ENCODE peak calls at places on chromosomes 13 and 19, in five cellular contexts. S, N, T, F and J are unnamed samples. For H3K9me3 and H3K4me1, the result is how much of the 10 kb centered on the place peaks cover.

GRCh38 chr13:97257228-97257755 is 35.2 kb downstream of the MBNL2 start:
- DNase-seq in N (no peak), T (no peak), F (no peak), S (no peak), J (no peak)

GRCh38 chr19:2461751-2462634 is 5.2 kb upstream of the LMNB2 start:
- DNase-seq in T (peak), F (peak), S (peak), N (peak), J (peak)

GRCh38 chr13:52067237-52067636 is 42.7 kb downstream of the UTP14C start:
- DNase-seq in T (no peak), S (no peak), F (no peak), N (no peak), J (no peak)

GRCh38 chr13:40168425-40169155 is 497.9 kb downstream of the FOXO1 start:
- DNase-seq in F (no peak), N (no peak), S (no peak), T (no peak), J (no peak)

GRCh38 chr19:7115721-7116120 is 46.2 kb downstream of the ZNF557 start:
- DNase-seq in N (no peak), F (no peak), T (no peak), S (no peak), J (no peak)

GRCh38 chr13:20945952-20946383 is 43.4 kb upstream of the XPO4 start:
- DNase-seq in T (no peak), F (no peak), S (peak), N (no peak), J (no peak)

GRCh38 chr13:35769812-35770211 is 293.3 kb upstream of the MAB21L1 start:
- DNase-seq in S (no peak), N (no peak), F (no peak), T (no peak), J (no peak)

GRCh38 chr19:51478381-51479285 is at the start of gene CEACAM18:
- DNase-seq in S (no peak), N (no peak), T (no peak), F (no peak), J (no peak)

GRCh38 chr19:43132696-43133095 is 50.2 kb upstream of the PSG2 start:
- DNase-seq in F (no peak), N (no peak), T (no peak), S (no peak), J (no peak)

GRCh38 chr19:20660473-20660872 is 898 bp downstream of the ZNF626 start:
- DNase-seq in N (peak), T (no peak), S (peak), F (no peak), J (no peak)

GRCh38 chr13:40682449-40683240 is 16.2 kb upstream of the FOXO1 start:
- DNase-seq in S (peak), F (peak), N (no peak), T (peak), J (no peak)

GRCh38 chr19:55353803-55354697 is 469 bp downstream of the COX6B2 start:
- DNase-seq in T (peak), S (peak), F (peak), N (peak), J (peak)

DNA sequence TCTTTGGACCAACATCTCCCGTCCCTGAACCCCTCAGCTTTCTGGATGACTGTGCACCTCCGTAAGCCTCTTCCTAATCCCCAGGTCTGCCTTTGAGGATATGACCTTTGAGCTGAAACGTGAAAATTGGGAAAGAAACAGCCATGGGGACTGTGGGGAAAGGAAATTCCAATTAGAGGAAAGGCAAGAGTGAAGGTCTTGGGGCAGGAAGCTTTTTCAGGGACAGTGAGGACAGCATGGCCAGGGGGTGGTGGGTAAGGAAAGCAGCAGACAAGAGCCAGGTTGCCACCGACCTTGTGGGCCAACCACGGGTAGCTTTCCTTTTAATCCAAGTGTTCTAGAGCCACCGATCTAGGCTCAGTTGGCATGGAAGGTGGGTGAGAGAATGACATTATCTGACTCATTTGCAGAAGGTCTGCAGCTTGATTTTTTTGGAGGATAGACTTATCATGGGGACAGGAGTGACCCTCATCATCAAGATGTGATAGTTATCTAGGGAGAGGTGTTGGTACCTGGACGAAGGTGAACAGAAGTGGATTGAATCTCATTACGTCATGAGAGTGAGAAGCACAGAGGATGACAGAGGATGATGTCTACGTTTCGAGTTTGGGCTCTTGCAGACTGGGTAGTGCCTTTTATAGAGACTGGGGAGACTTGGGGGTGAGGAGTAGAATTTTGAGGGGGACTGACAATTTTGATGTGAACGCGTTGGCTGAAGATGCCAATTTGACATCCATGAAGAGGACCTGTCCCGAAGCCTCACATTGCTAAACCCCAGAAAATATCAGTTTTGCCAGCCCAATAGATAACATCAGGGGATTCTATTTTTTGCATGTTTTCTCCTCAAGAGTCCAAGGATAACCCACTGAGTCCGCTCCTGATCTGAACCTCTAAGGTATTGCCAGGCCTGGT is 136.7 kb upstream of the PEG3 start:
- DNase-seq in F (no peak), S (no peak), T (no peak), N (peak), J (no peak)
- H3K9me3 ChIP-seq in F (under half), S (under half), T (under half), N (under half), J (under half)

DNA sequence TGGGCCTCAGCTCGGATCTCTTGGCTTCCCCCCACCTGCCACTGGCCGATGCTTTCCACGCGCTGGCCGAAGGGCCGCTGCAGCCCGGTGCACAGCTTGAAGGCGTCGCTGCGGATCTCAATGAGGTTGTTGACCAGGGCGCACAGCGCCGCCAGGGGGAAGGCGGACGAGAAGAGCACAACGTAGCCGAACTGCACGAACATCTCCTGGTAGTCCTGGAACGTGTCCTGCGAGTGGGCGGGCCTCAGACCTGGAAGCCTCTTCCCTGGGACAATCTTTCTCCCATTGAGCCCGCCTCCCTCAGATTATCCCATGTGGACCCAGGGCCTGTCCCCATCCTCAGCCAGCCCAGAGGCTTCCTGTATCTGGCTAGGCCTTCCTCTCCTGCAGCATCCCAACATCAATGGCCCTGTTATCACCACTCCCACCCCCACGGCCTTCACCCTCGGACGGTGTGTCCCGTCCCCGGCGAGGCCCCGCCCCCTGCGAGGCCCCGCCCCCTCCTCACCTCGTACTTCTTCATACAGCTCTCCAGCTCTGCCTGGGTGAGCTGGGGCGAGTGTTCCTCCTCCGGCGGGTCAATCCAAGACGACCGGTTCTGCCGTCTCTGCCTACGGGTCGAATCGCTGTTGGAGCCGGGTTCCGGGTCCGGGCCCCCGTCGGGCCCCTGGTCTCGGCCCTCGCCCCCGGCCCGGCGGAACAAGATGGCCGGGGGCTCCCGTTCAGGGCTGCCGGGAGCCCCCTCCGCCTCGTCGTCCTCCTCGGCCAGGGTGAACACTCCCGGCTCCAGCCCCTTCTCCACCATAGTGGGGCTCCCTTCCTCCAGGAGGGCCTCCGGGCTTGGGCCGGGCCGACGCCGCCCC is 6.8 kb downstream of the ANO8 start:
- DNase-seq in F (no peak), N (peak), S (peak), T (peak), J (no peak)
- H3K4me1 ChIP-seq in F (under half), N (under half), S (under half), T (under half), J (under half)

GRCh38 chr19:9500796-9501195 is 2.4 kb upstream of the ZNF560 start:
- DNase-seq in F (no peak), N (no peak), S (no peak), T (no peak), J (no peak)
- H3K9me3 ChIP-seq in F (under half), N (under half), S (under half), T (under half), J (under half)

DNA sequence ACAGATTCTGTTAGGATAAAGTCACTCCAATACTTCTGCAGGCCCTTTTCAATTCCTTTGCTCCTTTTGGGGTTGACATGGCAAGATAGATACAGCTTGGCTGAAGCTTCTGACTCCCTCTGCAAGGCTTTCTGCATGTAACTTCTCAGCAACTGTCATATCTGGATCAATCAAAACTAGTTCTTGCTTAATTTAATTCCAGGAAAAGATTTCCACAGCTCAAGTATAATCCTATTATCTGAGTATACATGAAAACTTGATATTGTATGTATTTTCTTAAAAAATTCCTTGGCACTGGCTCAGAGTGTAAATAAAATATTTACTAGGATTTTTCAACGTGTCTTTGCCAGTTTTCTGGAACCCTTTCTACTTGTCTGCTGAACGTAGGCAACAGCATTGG is 109.6 kb downstream of the STARD13 start:
- DNase-seq in S (no peak), N (no peak), F (no peak), T (no peak), J (no peak)
- H3K4me1 ChIP-seq in S (under half), N (under half), F (half or more), T (under half), J (under half)

DNA sequence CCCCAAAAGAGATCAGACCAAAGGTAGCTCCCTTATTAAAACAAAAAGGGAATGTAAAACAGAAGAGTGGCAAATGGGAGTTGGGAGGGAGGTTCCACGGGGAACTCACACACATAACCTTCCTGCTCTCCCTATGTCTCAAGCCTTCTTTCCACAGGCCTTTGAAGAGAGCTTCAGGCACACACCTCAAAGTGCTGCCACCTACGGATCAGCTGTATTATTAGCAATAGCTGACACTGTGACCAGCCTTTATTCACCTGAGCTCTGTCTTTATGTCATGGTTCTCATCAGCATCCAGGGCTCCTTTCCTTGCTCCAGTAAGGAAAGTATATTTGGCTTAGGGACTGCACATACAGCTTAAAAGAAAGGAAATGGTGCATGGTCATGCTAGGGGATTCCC is 11.3 kb downstream of the ZNF571 start:
- DNase-seq in N (no peak), T (no peak), F (no peak), S (peak), J (no peak)
- H3K9me3 ChIP-seq in N (under half), T (under half), F (half or more), S (under half), J (under half)

GRCh38 chr13:113415032-113415431 is 38.3 kb downstream of the ADPRHL1 start:
- DNase-seq in S (no peak), F (no peak), T (no peak), N (no peak), J (no peak)
- H3K4me1 ChIP-seq in S (under half), F (under half), T (under half), N (under half), J (under half)

GRCh38 chr13:111961236-111961635 is 105.7 kb upstream of the SOX1 start:
- DNase-seq in N (no peak), T (no peak), F (no peak), S (no peak), J (no peak)

GRCh38 chr13:111960152-111960772 is 106.7 kb upstream of the SOX1 start:
- DNase-seq in N (no peak), F (no peak), T (no peak), S (no peak), J (no peak)

GRCh38 chr13:111963031-111963430 is 103.9 kb upstream of the SOX1 start:
- DNase-seq in S (no peak), N (no peak), T (no peak), F (no peak), J (peak)

GRCh38 chr13:111962431-111962891 is 104.5 kb upstream of the SOX1 start:
- DNase-seq in F (no peak), S (no peak), N (no peak), T (no peak), J (peak)

DNA sequence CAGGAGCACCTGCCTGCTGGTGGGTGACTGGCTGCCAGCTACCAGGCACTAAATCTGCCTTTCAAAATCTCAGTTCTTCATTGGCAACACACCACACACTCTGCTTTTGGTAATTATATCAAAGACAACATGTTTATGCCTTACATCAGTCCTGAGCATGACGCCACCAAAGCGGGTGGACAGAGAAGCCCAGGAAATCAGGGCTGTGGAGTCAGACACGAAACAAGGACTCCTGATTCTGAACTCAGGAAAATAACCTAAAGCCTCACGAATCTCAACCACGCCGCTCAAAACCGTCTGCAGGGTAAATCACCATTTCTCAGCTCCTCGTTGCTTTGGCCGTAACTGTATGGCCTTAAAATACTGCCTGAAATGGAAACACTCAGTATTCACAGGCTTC is 105.2 kb upstream of the SOX1 start:
- DNase-seq in S (no peak), N (no peak), T (no peak), F (no peak), J (no peak)
- H3K9me3 ChIP-seq in S (under half), N (under half), T (under half), F (under half), J (under half)